ENCODE peak calls at places on chromosomes 11 and 22, in seven cellular contexts. U, D, L, F, E, Q and M are unnamed samples.

GRCh38 chr11:27471067-27471587 is 1.5 kb downstream of the LGR4 start:
- DNase-seq in U (no peak), D (no peak), L (no peak), F (no peak), E (no peak), Q (peak), M (no peak)

GRCh38 chr11:122517403-122518379 is 137.8 kb upstream of the UBASH3B start:
- DNase-seq in U (no peak), D (no peak), L (no peak), F (no peak), E (no peak), Q (no peak), M (no peak)

GRCh38 chr11:2693271-2693833 is 6.4 kb downstream of the KCNQ1OT1 start:
- DNase-seq in U (no peak), D (no peak), L (no peak), F (no peak), E (no peak), Q (no peak), M (no peak)

GRCh38 chr11:131217313-131218297 is 152.8 kb upstream of the NTM start:
- DNase-seq in U (no peak), D (no peak), L (no peak), F (no peak), E (no peak), Q (peak), M (no peak)

GRCh38 chr11:70324354-70325115 is 54.0 kb downstream of the PPFIA1 start:
- DNase-seq in U (no peak), D (no peak), L (peak), F (no peak), E (no peak), Q (no peak), M (no peak)

GRCh38 chr11:83364500-83365059 is 78.4 kb upstream of the CCDC90B start:
- DNase-seq in U (no peak), D (no peak), L (no peak), F (no peak), E (no peak), Q (no peak), M (no peak)

GRCh38 chr22:33299245-33299956 is 241.2 kb upstream of the SYN3 start:
- DNase-seq in U (peak), D (no peak), L (peak), F (peak), E (peak), Q (no peak), M (no peak)

GRCh38 chr22:20438066-20438677 is 547 bp upstream of the SCARF2 start:
- DNase-seq in U (no peak), D (no peak), L (no peak), F (no peak), E (no peak), Q (no peak), M (no peak)